ENCODE peak calls at places on chromosomes 7 and 10, in eight cellular contexts. One of them, this sample, is unnamed.

GRCh38 chr10:21020545-21020944 is 123.4 kb upstream of the NEBL start:
- DNase-seq in NCI-H1930: no peak
- DNase-seq in left ventricle myocardium superior: no peak
- DNase-seq in iris pigment epithelial cell: no peak
- DNase-seq in AG08396: no peak
- DNase-seq in activated CD4-positive, alpha-beta T cell treated with anti-CD3 and anti-CD28 coated beads for 4 hours: peak
- DNase-seq in amniotic epithelial cell: no peak
- DNase-seq in activated CD8-positive, alpha-beta memory T cell treated with anti-CD3 and anti-CD28 coated beads, Interleukin-2, amount 50 U/mL, for 4 hours: no peak
- DNase-seq in this sample: peak

GRCh38 chr10:97465982-97466381 is 20.0 kb downstream of the ZDHHC16 start:
- DNase-seq in NCI-H1930: no peak
- DNase-seq in left ventricle myocardium superior: no peak
- DNase-seq in iris pigment epithelial cell: no peak
- DNase-seq in AG08396: no peak
- DNase-seq in activated CD4-positive, alpha-beta T cell treated with anti-CD3 and anti-CD28 coated beads for 4 hours: no peak
- DNase-seq in amniotic epithelial cell: no peak
- DNase-seq in activated CD8-positive, alpha-beta memory T cell treated with anti-CD3 and anti-CD28 coated beads, Interleukin-2, amount 50 U/mL, for 4 hours: no peak
- DNase-seq in this sample: no peak

GRCh38 chr7:921581-922333 is 32.7 kb downstream of the ADAP1 start:
- DNase-seq in NCI-H1930: no peak
- DNase-seq in left ventricle myocardium superior: peak
- DNase-seq in iris pigment epithelial cell: no peak
- DNase-seq in AG08396: no peak
- DNase-seq in activated CD4-positive, alpha-beta T cell treated with anti-CD3 and anti-CD28 coated beads for 4 hours: no peak
- DNase-seq in amniotic epithelial cell: no peak
- DNase-seq in activated CD8-positive, alpha-beta memory T cell treated with anti-CD3 and anti-CD28 coated beads, Interleukin-2, amount 50 U/mL, for 4 hours: peak
- DNase-seq in this sample: no peak

GRCh38 chr7:107936312-107936711 is 45.3 kb downstream of the DLD start:
- DNase-seq in NCI-H1930: no peak
- DNase-seq in left ventricle myocardium superior: no peak
- DNase-seq in iris pigment epithelial cell: no peak
- DNase-seq in AG08396: no peak
- DNase-seq in activated CD4-positive, alpha-beta T cell treated with anti-CD3 and anti-CD28 coated beads for 4 hours: no peak
- DNase-seq in amniotic epithelial cell: no peak
- DNase-seq in activated CD8-positive, alpha-beta memory T cell treated with anti-CD3 and anti-CD28 coated beads, Interleukin-2, amount 50 U/mL, for 4 hours: no peak
- DNase-seq in this sample: no peak

GRCh38 chr10:84924131-84924530 is 595.7 kb downstream of the CCSER2 start:
- DNase-seq in NCI-H1930: no peak
- DNase-seq in left ventricle myocardium superior: no peak
- DNase-seq in iris pigment epithelial cell: no peak
- DNase-seq in AG08396: no peak
- DNase-seq in activated CD4-positive, alpha-beta T cell treated with anti-CD3 and anti-CD28 coated beads for 4 hours: no peak
- DNase-seq in amniotic epithelial cell: no peak
- DNase-seq in activated CD8-positive, alpha-beta memory T cell treated with anti-CD3 and anti-CD28 coated beads, Interleukin-2, amount 50 U/mL, for 4 hours: no peak
- DNase-seq in this sample: no peak

GRCh38 chr10:11742779-11743298 is 657 bp downstream of the ECHDC3 start:
- DNase-seq in NCI-H1930: no peak
- DNase-seq in left ventricle myocardium superior: peak
- DNase-seq in iris pigment epithelial cell: no peak
- DNase-seq in AG08396: peak
- DNase-seq in activated CD4-positive, alpha-beta T cell treated with anti-CD3 and anti-CD28 coated beads for 4 hours: no peak
- DNase-seq in amniotic epithelial cell: no peak
- DNase-seq in activated CD8-positive, alpha-beta memory T cell treated with anti-CD3 and anti-CD28 coated beads, Interleukin-2, amount 50 U/mL, for 4 hours: no peak
- DNase-seq in this sample: no peak

GRCh38 chr7:128362670-128363069 is 1.2 kb upstream of the PRRT4 start:
- DNase-seq in NCI-H1930: no peak
- DNase-seq in left ventricle myocardium superior: no peak
- DNase-seq in iris pigment epithelial cell: peak
- DNase-seq in AG08396: peak
- DNase-seq in activated CD4-positive, alpha-beta T cell treated with anti-CD3 and anti-CD28 coated beads for 4 hours: no peak
- DNase-seq in amniotic epithelial cell: peak
- DNase-seq in activated CD8-positive, alpha-beta memory T cell treated with anti-CD3 and anti-CD28 coated beads, Interleukin-2, amount 50 U/mL, for 4 hours: no peak
- DNase-seq in this sample: no peak

GRCh38 chr7:85172530-85172941 is 14.3 kb downstream of the SEMA3D start:
- DNase-seq in NCI-H1930: no peak
- DNase-seq in left ventricle myocardium superior: no peak
- DNase-seq in iris pigment epithelial cell: peak
- DNase-seq in AG08396: peak
- DNase-seq in activated CD4-positive, alpha-beta T cell treated with anti-CD3 and anti-CD28 coated beads for 4 hours: no peak
- DNase-seq in amniotic epithelial cell: peak
- DNase-seq in activated CD8-positive, alpha-beta memory T cell treated with anti-CD3 and anti-CD28 coated beads, Interleukin-2, amount 50 U/mL, for 4 hours: no peak
- DNase-seq in this sample: no peak

GRCh38 chr7:2527505-2528464 is 8.2 kb downstream of the LFNG start:
- DNase-seq in NCI-H1930: no peak
- DNase-seq in left ventricle myocardium superior: peak
- DNase-seq in iris pigment epithelial cell: peak
- DNase-seq in AG08396: peak
- DNase-seq in activated CD4-positive, alpha-beta T cell treated with anti-CD3 and anti-CD28 coated beads for 4 hours: peak
- DNase-seq in amniotic epithelial cell: peak
- DNase-seq in activated CD8-positive, alpha-beta memory T cell treated with anti-CD3 and anti-CD28 coated beads, Interleukin-2, amount 50 U/mL, for 4 hours: peak
- DNase-seq in this sample: no peak

GRCh38 chr7:131656980-131657725 is 100.7 kb upstream of the PODXL start:
- DNase-seq in NCI-H1930: no peak
- DNase-seq in left ventricle myocardium superior: no peak
- DNase-seq in iris pigment epithelial cell: no peak
- DNase-seq in AG08396: no peak
- DNase-seq in activated CD4-positive, alpha-beta T cell treated with anti-CD3 and anti-CD28 coated beads for 4 hours: no peak
- DNase-seq in amniotic epithelial cell: no peak
- DNase-seq in activated CD8-positive, alpha-beta memory T cell treated with anti-CD3 and anti-CD28 coated beads, Interleukin-2, amount 50 U/mL, for 4 hours: no peak
- DNase-seq in this sample: no peak

GRCh38 chr10:104109908-104110662 is 11.9 kb upstream of the SFR1 start:
- DNase-seq in NCI-H1930: no peak
- DNase-seq in left ventricle myocardium superior: no peak
- DNase-seq in iris pigment epithelial cell: peak
- DNase-seq in AG08396: peak
- DNase-seq in activated CD4-positive, alpha-beta T cell treated with anti-CD3 and anti-CD28 coated beads for 4 hours: no peak
- DNase-seq in amniotic epithelial cell: peak
- DNase-seq in activated CD8-positive, alpha-beta memory T cell treated with anti-CD3 and anti-CD28 coated beads, Interleukin-2, amount 50 U/mL, for 4 hours: no peak
- DNase-seq in this sample: no peak

GRCh38 chr7:124566576-124566975 is 199.0 kb downstream of the GPR37 start:
- DNase-seq in NCI-H1930: no peak
- DNase-seq in left ventricle myocardium superior: no peak
- DNase-seq in iris pigment epithelial cell: peak
- DNase-seq in AG08396: peak
- DNase-seq in activated CD4-positive, alpha-beta T cell treated with anti-CD3 and anti-CD28 coated beads for 4 hours: no peak
- DNase-seq in amniotic epithelial cell: no peak
- DNase-seq in activated CD8-positive, alpha-beta memory T cell treated with anti-CD3 and anti-CD28 coated beads, Interleukin-2, amount 50 U/mL, for 4 hours: no peak
- DNase-seq in this sample: no peak

GRCh38 chr10:122565766-122566206 is 5.2 kb downstream of the DMBT1 start:
- DNase-seq in NCI-H1930: peak
- DNase-seq in left ventricle myocardium superior: peak
- DNase-seq in iris pigment epithelial cell: peak
- DNase-seq in AG08396: peak
- DNase-seq in activated CD4-positive, alpha-beta T cell treated with anti-CD3 and anti-CD28 coated beads for 4 hours: peak
- DNase-seq in amniotic epithelial cell: peak
- DNase-seq in activated CD8-positive, alpha-beta memory T cell treated with anti-CD3 and anti-CD28 coated beads, Interleukin-2, amount 50 U/mL, for 4 hours: peak
- DNase-seq in this sample: peak

GRCh38 chr7:158614695-158615094 is 27.1 kb upstream of the PTPRN2 start:
- DNase-seq in NCI-H1930: no peak
- DNase-seq in left ventricle myocardium superior: no peak
- DNase-seq in iris pigment epithelial cell: peak
- DNase-seq in AG08396: peak
- DNase-seq in activated CD4-positive, alpha-beta T cell treated with anti-CD3 and anti-CD28 coated beads for 4 hours: no peak
- DNase-seq in amniotic epithelial cell: peak
- DNase-seq in activated CD8-positive, alpha-beta memory T cell treated with anti-CD3 and anti-CD28 coated beads, Interleukin-2, amount 50 U/mL, for 4 hours: no peak
- DNase-seq in this sample: no peak

GRCh38 chr10:86440874-86441838 is 74.6 kb upstream of the GRID1 start:
- DNase-seq in NCI-H1930: no peak
- DNase-seq in left ventricle myocardium superior: no peak
- DNase-seq in iris pigment epithelial cell: peak
- DNase-seq in AG08396: peak
- DNase-seq in activated CD4-positive, alpha-beta T cell treated with anti-CD3 and anti-CD28 coated beads for 4 hours: no peak
- DNase-seq in amniotic epithelial cell: peak
- DNase-seq in activated CD8-positive, alpha-beta memory T cell treated with anti-CD3 and anti-CD28 coated beads, Interleukin-2, amount 50 U/mL, for 4 hours: no peak
- DNase-seq in this sample: no peak

GRCh38 chr10:101901340-101901739 is 57.7 kb upstream of the KCNIP2 start:
- DNase-seq in NCI-H1930: no peak
- DNase-seq in left ventricle myocardium superior: no peak
- DNase-seq in iris pigment epithelial cell: no peak
- DNase-seq in AG08396: no peak
- DNase-seq in activated CD4-positive, alpha-beta T cell treated with anti-CD3 and anti-CD28 coated beads for 4 hours: no peak
- DNase-seq in amniotic epithelial cell: no peak
- DNase-seq in activated CD8-positive, alpha-beta memory T cell treated with anti-CD3 and anti-CD28 coated beads, Interleukin-2, amount 50 U/mL, for 4 hours: no peak
- DNase-seq in this sample: no peak

GRCh38 chr7:20539201-20539600 is 76.3 kb upstream of the ABCB5 start:
- DNase-seq in NCI-H1930: no peak
- DNase-seq in left ventricle myocardium superior: no peak
- DNase-seq in iris pigment epithelial cell: no peak
- DNase-seq in AG08396: no peak
- DNase-seq in activated CD4-positive, alpha-beta T cell treated with anti-CD3 and anti-CD28 coated beads for 4 hours: no peak
- DNase-seq in amniotic epithelial cell: peak
- DNase-seq in activated CD8-positive, alpha-beta memory T cell treated with anti-CD3 and anti-CD28 coated beads, Interleukin-2, amount 50 U/mL, for 4 hours: no peak
- DNase-seq in this sample: no peak

GRCh38 chr10:94123253-94123995 is 129.7 kb downstream of the PLCE1 start:
- DNase-seq in NCI-H1930: no peak
- DNase-seq in left ventricle myocardium superior: no peak
- DNase-seq in iris pigment epithelial cell: peak
- DNase-seq in AG08396: peak
- DNase-seq in activated CD4-positive, alpha-beta T cell treated with anti-CD3 and anti-CD28 coated beads for 4 hours: no peak
- DNase-seq in amniotic epithelial cell: peak
- DNase-seq in activated CD8-positive, alpha-beta memory T cell treated with anti-CD3 and anti-CD28 coated beads, Interleukin-2, amount 50 U/mL, for 4 hours: no peak
- DNase-seq in this sample: no peak

GRCh38 chr7:92100523-92100922 is 33.8 kb downstream of the CYP51A1 start:
- DNase-seq in NCI-H1930: no peak
- DNase-seq in left ventricle myocardium superior: no peak
- DNase-seq in iris pigment epithelial cell: no peak
- DNase-seq in AG08396: no peak
- DNase-seq in activated CD4-positive, alpha-beta T cell treated with anti-CD3 and anti-CD28 coated beads for 4 hours: no peak
- DNase-seq in amniotic epithelial cell: no peak
- DNase-seq in activated CD8-positive, alpha-beta memory T cell treated with anti-CD3 and anti-CD28 coated beads, Interleukin-2, amount 50 U/mL, for 4 hours: no peak
- DNase-seq in this sample: no peak

GRCh38 chr7:148697256-148697841 is 1.4 kb upstream of the CUL1 start:
- DNase-seq in NCI-H1930: no peak
- DNase-seq in left ventricle myocardium superior: peak
- DNase-seq in iris pigment epithelial cell: peak
- DNase-seq in AG08396: peak
- DNase-seq in activated CD4-positive, alpha-beta T cell treated with anti-CD3 and anti-CD28 coated beads for 4 hours: peak
- DNase-seq in amniotic epithelial cell: peak
- DNase-seq in activated CD8-positive, alpha-beta memory T cell treated with anti-CD3 and anti-CD28 coated beads, Interleukin-2, amount 50 U/mL, for 4 hours: peak
- DNase-seq in this sample: no peak

GRCh38 chr10:36412942-36413341 is 712.5 kb upstream of the ANKRD30A start:
- DNase-seq in NCI-H1930: no peak
- DNase-seq in left ventricle myocardium superior: no peak
- DNase-seq in iris pigment epithelial cell: no peak
- DNase-seq in AG08396: no peak
- DNase-seq in activated CD4-positive, alpha-beta T cell treated with anti-CD3 and anti-CD28 coated beads for 4 hours: no peak
- DNase-seq in amniotic epithelial cell: no peak
- DNase-seq in activated CD8-positive, alpha-beta memory T cell treated with anti-CD3 and anti-CD28 coated beads, Interleukin-2, amount 50 U/mL, for 4 hours: no peak
- DNase-seq in this sample: no peak

GRCh38 chr7:116315293-116315692 is 105.0 kb downstream of the TES start:
- DNase-seq in NCI-H1930: no peak
- DNase-seq in left ventricle myocardium superior: peak
- DNase-seq in iris pigment epithelial cell: peak
- DNase-seq in AG08396: no peak
- DNase-seq in activated CD4-positive, alpha-beta T cell treated with anti-CD3 and anti-CD28 coated beads for 4 hours: no peak
- DNase-seq in amniotic epithelial cell: peak
- DNase-seq in activated CD8-positive, alpha-beta memory T cell treated with anti-CD3 and anti-CD28 coated beads, Interleukin-2, amount 50 U/mL, for 4 hours: no peak
- DNase-seq in this sample: no peak

GRCh38 chr10:35212856-35213255 is 86.2 kb downstream of the CREM start:
- DNase-seq in NCI-H1930: no peak
- DNase-seq in left ventricle myocardium superior: no peak
- DNase-seq in iris pigment epithelial cell: no peak
- DNase-seq in AG08396: no peak
- DNase-seq in activated CD4-positive, alpha-beta T cell treated with anti-CD3 and anti-CD28 coated beads for 4 hours: no peak
- DNase-seq in amniotic epithelial cell: no peak
- DNase-seq in activated CD8-positive, alpha-beta memory T cell treated with anti-CD3 and anti-CD28 coated beads, Interleukin-2, amount 50 U/mL, for 4 hours: no peak
- DNase-seq in this sample: peak

GRCh38 chr10:124647421-124648130 is 96.6 kb downstream of the FAM53B start:
- DNase-seq in NCI-H1930: no peak
- DNase-seq in left ventricle myocardium superior: peak
- DNase-seq in iris pigment epithelial cell: peak
- DNase-seq in AG08396: peak
- DNase-seq in activated CD4-positive, alpha-beta T cell treated with anti-CD3 and anti-CD28 coated beads for 4 hours: peak
- DNase-seq in amniotic epithelial cell: peak
- DNase-seq in activated CD8-positive, alpha-beta memory T cell treated with anti-CD3 and anti-CD28 coated beads, Interleukin-2, amount 50 U/mL, for 4 hours: peak
- DNase-seq in this sample: peak

GRCh38 chr7:4029941-4030340 is 652.2 kb upstream of the FOXK1 start:
- DNase-seq in NCI-H1930: no peak
- DNase-seq in left ventricle myocardium superior: no peak
- DNase-seq in iris pigment epithelial cell: no peak
- DNase-seq in AG08396: no peak
- DNase-seq in activated CD4-positive, alpha-beta T cell treated with anti-CD3 and anti-CD28 coated beads for 4 hours: no peak
- DNase-seq in amniotic epithelial cell: no peak
- DNase-seq in activated CD8-positive, alpha-beta memory T cell treated with anti-CD3 and anti-CD28 coated beads, Interleukin-2, amount 50 U/mL, for 4 hours: no peak
- DNase-seq in this sample: no peak

GRCh38 chr7:50497068-50497642 is 47.0 kb upstream of the FIGNL1 start:
- DNase-seq in NCI-H1930: no peak
- DNase-seq in left ventricle myocardium superior: no peak
- DNase-seq in iris pigment epithelial cell: peak
- DNase-seq in AG08396: no peak
- DNase-seq in activated CD4-positive, alpha-beta T cell treated with anti-CD3 and anti-CD28 coated beads for 4 hours: no peak
- DNase-seq in amniotic epithelial cell: peak
- DNase-seq in activated CD8-positive, alpha-beta memory T cell treated with anti-CD3 and anti-CD28 coated beads, Interleukin-2, amount 50 U/mL, for 4 hours: no peak
- DNase-seq in this sample: peak

GRCh38 chr7:17030559-17030958 is 148.8 kb upstream of the AGR3 start:
- DNase-seq in NCI-H1930: no peak
- DNase-seq in left ventricle myocardium superior: no peak
- DNase-seq in iris pigment epithelial cell: no peak
- DNase-seq in AG08396: no peak
- DNase-seq in activated CD4-positive, alpha-beta T cell treated with anti-CD3 and anti-CD28 coated beads for 4 hours: no peak
- DNase-seq in amniotic epithelial cell: no peak
- DNase-seq in activated CD8-positive, alpha-beta memory T cell treated with anti-CD3 and anti-CD28 coated beads, Interleukin-2, amount 50 U/mL, for 4 hours: no peak
- DNase-seq in this sample: no peak

GRCh38 chr10:89755374-89755773 is 54.0 kb downstream of the KIF20B start:
- DNase-seq in NCI-H1930: no peak
- DNase-seq in left ventricle myocardium superior: no peak
- DNase-seq in iris pigment epithelial cell: no peak
- DNase-seq in AG08396: no peak
- DNase-seq in activated CD4-positive, alpha-beta T cell treated with anti-CD3 and anti-CD28 coated beads for 4 hours: no peak
- DNase-seq in amniotic epithelial cell: no peak
- DNase-seq in activated CD8-positive, alpha-beta memory T cell treated with anti-CD3 and anti-CD28 coated beads, Interleukin-2, amount 50 U/mL, for 4 hours: no peak
- DNase-seq in this sample: no peak

GRCh38 chr7:2070151-2070763 is 162.5 kb downstream of the MAD1L1 start:
- DNase-seq in NCI-H1930: no peak
- DNase-seq in left ventricle myocardium superior: no peak
- DNase-seq in iris pigment epithelial cell: no peak
- DNase-seq in AG08396: no peak
- DNase-seq in activated CD4-positive, alpha-beta T cell treated with anti-CD3 and anti-CD28 coated beads for 4 hours: no peak
- DNase-seq in amniotic epithelial cell: peak
- DNase-seq in activated CD8-positive, alpha-beta memory T cell treated with anti-CD3 and anti-CD28 coated beads, Interleukin-2, amount 50 U/mL, for 4 hours: no peak
- DNase-seq in this sample: no peak

GRCh38 chr10:110357252-110357780 is 52.6 kb upstream of the SMNDC1 start:
- DNase-seq in NCI-H1930: no peak
- DNase-seq in left ventricle myocardium superior: no peak
- DNase-seq in iris pigment epithelial cell: peak
- DNase-seq in AG08396: peak
- DNase-seq in activated CD4-positive, alpha-beta T cell treated with anti-CD3 and anti-CD28 coated beads for 4 hours: peak
- DNase-seq in amniotic epithelial cell: peak
- DNase-seq in activated CD8-positive, alpha-beta memory T cell treated with anti-CD3 and anti-CD28 coated beads, Interleukin-2, amount 50 U/mL, for 4 hours: peak
- DNase-seq in this sample: no peak

GRCh38 chr10:125797999-125798662 is 22.5 kb upstream of the MMP21 start:
- DNase-seq in NCI-H1930: no peak
- DNase-seq in left ventricle myocardium superior: no peak
- DNase-seq in iris pigment epithelial cell: no peak
- DNase-seq in AG08396: no peak
- DNase-seq in activated CD4-positive, alpha-beta T cell treated with anti-CD3 and anti-CD28 coated beads for 4 hours: no peak
- DNase-seq in amniotic epithelial cell: no peak
- DNase-seq in activated CD8-positive, alpha-beta memory T cell treated with anti-CD3 and anti-CD28 coated beads, Interleukin-2, amount 50 U/mL, for 4 hours: no peak
- DNase-seq in this sample: no peak

GRCh38 chr10:57593983-57594573 is 673.6 kb downstream of the IPMK start:
- DNase-seq in NCI-H1930: no peak
- DNase-seq in left ventricle myocardium superior: no peak
- DNase-seq in iris pigment epithelial cell: no peak
- DNase-seq in AG08396: no peak
- DNase-seq in activated CD4-positive, alpha-beta T cell treated with anti-CD3 and anti-CD28 coated beads for 4 hours: no peak
- DNase-seq in amniotic epithelial cell: no peak
- DNase-seq in activated CD8-positive, alpha-beta memory T cell treated with anti-CD3 and anti-CD28 coated beads, Interleukin-2, amount 50 U/mL, for 4 hours: no peak
- DNase-seq in this sample: no peak

GRCh38 chr10:22253578-22253882 is 35.7 kb upstream of the EBLN1 start:
- DNase-seq in NCI-H1930: no peak
- DNase-seq in left ventricle myocardium superior: peak
- DNase-seq in iris pigment epithelial cell: no peak
- DNase-seq in AG08396: no peak
- DNase-seq in activated CD4-positive, alpha-beta T cell treated with anti-CD3 and anti-CD28 coated beads for 4 hours: no peak
- DNase-seq in amniotic epithelial cell: peak
- DNase-seq in activated CD8-positive, alpha-beta memory T cell treated with anti-CD3 and anti-CD28 coated beads, Interleukin-2, amount 50 U/mL, for 4 hours: peak
- DNase-seq in this sample: peak

GRCh38 chr10:97718178-97718577 is 4.6 kb downstream of the MARVELD1 start:
- DNase-seq in NCI-H1930: no peak
- DNase-seq in left ventricle myocardium superior: no peak
- DNase-seq in iris pigment epithelial cell: no peak
- DNase-seq in AG08396: no peak
- DNase-seq in activated CD4-positive, alpha-beta T cell treated with anti-CD3 and anti-CD28 coated beads for 4 hours: no peak
- DNase-seq in amniotic epithelial cell: no peak
- DNase-seq in activated CD8-positive, alpha-beta memory T cell treated with anti-CD3 and anti-CD28 coated beads, Interleukin-2, amount 50 U/mL, for 4 hours: no peak
- DNase-seq in this sample: no peak